ENCODE peak calls at places on chromosomes 16 and 17, in seven cellular contexts. V is amygdala; P is stimulated activated CD8-positive, alpha-beta memory T cell treated with anti-CD3 and anti-CD28 coated beads, Interleukin-4, amount 100 ng/mL, for 4 hours; Y is AG09319; B is heart right ventricle; W is GM12891; J is NCI-H1092 treated with DMSO at 0.1 percent for 48 hours. I is an unnamed sample.

GRCh38 chr17:82862758-82863645 is 23.2 kb upstream of the ZNF750 start:
- DNase-seq in P (no peak), V (no peak), J (no peak), B (no peak), W (no peak), Y (no peak), I (no peak)

GRCh38 chr17:39924691-39925055 is 2.7 kb downstream of the ORMDL3 start:
- DNase-seq in J (no peak), Y (no peak), B (no peak), P (no peak), W (no peak), V (no peak), I (no peak)

GRCh38 chr16:83994087-83994486 is 26.0 kb downstream of the NECAB2 start:
- DNase-seq in B (no peak), V (no peak), W (no peak), P (no peak), Y (peak), J (no peak), I (peak)

GRCh38 chr17:55264273-55264639 is 504 bp upstream of the HLF start:
- DNase-seq in V (no peak), W (no peak), J (peak), P (no peak), Y (no peak), B (no peak), I (no peak)

GRCh38 chr16:29663020-29663828 is at the start of gene SPN:
- DNase-seq in P (no peak), Y (no peak), V (no peak), W (no peak), B (no peak), J (no peak), I (peak)

GRCh38 chr17:40175928-40176327 is 1.3 kb upstream of the RAPGEFL1 start:
- DNase-seq in B (no peak), Y (no peak), W (no peak), J (no peak), V (no peak), P (no peak), I (no peak)

GRCh38 chr16:85306071-85306792 is 194.0 kb upstream of the CIBAR2 start:
- DNase-seq in V (no peak), B (peak), Y (peak), P (peak), J (no peak), W (peak), I (peak)

GRCh38 chr17:8369944-8370343 is 6.6 kb downstream of the KRABD2 start:
- DNase-seq in J (no peak), W (no peak), P (no peak), B (no peak), V (no peak), Y (no peak), I (no peak)

GRCh38 chr16:10170016-10170415 is 12.2 kb downstream of the GRIN2A start:
- DNase-seq in P (no peak), J (no peak), V (no peak), B (no peak), Y (no peak), W (no peak), I (no peak)

GRCh38 chr16:31404353-31405064 is 11.4 kb downstream of the ITGAD start:
- DNase-seq in Y (no peak), W (no peak), J (no peak), V (no peak), P (no peak), B (no peak), I (no peak)

GRCh38 chr16:83098536-83098935 is 471.8 kb downstream of the CDH13 start:
- DNase-seq in V (no peak), B (no peak), J (no peak), Y (no peak), W (no peak), P (no peak), I (no peak)

GRCh38 chr17:28258347-28258887 is 60.6 kb upstream of the TMEM97 start:
- DNase-seq in P (no peak), W (no peak), Y (no peak), J (no peak), V (no peak), B (no peak), I (no peak)

GRCh38 chr17:56656961-56657360 is 63.5 kb downstream of the NOG start:
- DNase-seq in W (no peak), P (no peak), J (no peak), Y (no peak), B (no peak), V (no peak), I (no peak)

GRCh38 chr16:78485899-78486221 is 386.4 kb downstream of the WWOX start:
- DNase-seq in P (no peak), B (no peak), J (no peak), V (no peak), W (no peak), Y (no peak), I (no peak)

GRCh38 chr16:19876501-19877059 is 8.1 kb downstream of the GPRC5B start:
- DNase-seq in V (no peak), W (no peak), Y (no peak), J (no peak), P (no peak), B (no peak), I (no peak)

GRCh38 chr17:48647103-48647963 is 21.2 kb upstream of the HOXB9 start:
- DNase-seq in P (no peak), V (no peak), Y (no peak), J (no peak), B (no peak), W (no peak), I (no peak)

GRCh38 chr16:24737391-24737871 is 8.0 kb downstream of the TNRC6A start:
- DNase-seq in W (no peak), B (no peak), J (no peak), V (no peak), Y (peak), P (no peak), I (no peak)

GRCh38 chr16:78538919-78539318 is 439.5 kb downstream of the WWOX start:
- DNase-seq in P (no peak), B (no peak), V (no peak), Y (no peak), W (no peak), J (no peak), I (no peak)

GRCh38 chr17:46795379-46795952 is 23.0 kb downstream of the WNT3 start:
- DNase-seq in V (no peak), J (no peak), W (no peak), Y (no peak), P (no peak), B (no peak), I (no peak)